ENCODE peak calls at places on chromosomes 1 and 21, in four cellular contexts. One of them, this sample, is unnamed.

GRCh38 chr1:86503477-86504129 is 34.9 kb downstream of the CLCA1 start:
- DNase-seq in K562: no peak
- DNase-seq in WTC11: peak
- DNase-seq in HepG2: no peak
- DNase-seq in this sample: no peak

GRCh38 chr1:64653466-64653865 is 91.4 kb upstream of the RAVER2 start:
- DNase-seq in WTC11: no peak
- DNase-seq in HepG2: no peak
- DNase-seq in K562: no peak
- DNase-seq in this sample: no peak

GRCh38 chr1:20259646-20260045 is 31.0 kb upstream of the VWA5B1 start:
- DNase-seq in WTC11: no peak
- DNase-seq in HepG2: no peak
- DNase-seq in K562: no peak
- DNase-seq in this sample: no peak

GRCh38 chr1:9198538-9199361 is 35.8 kb upstream of the H6PD start:
- DNase-seq in WTC11: peak
- DNase-seq in HepG2: no peak
- DNase-seq in K562: no peak
- DNase-seq in this sample: no peak

GRCh38 chr1:46623733-46624695 is 7.4 kb upstream of the MOB3C start:
- DNase-seq in WTC11: no peak
- DNase-seq in HepG2: no peak
- DNase-seq in K562: no peak
- DNase-seq in this sample: no peak

GRCh38 chr1:39272027-39272790 is 67.7 kb downstream of the MACF1 start:
- DNase-seq in K562: no peak
- DNase-seq in HepG2: peak
- DNase-seq in WTC11: no peak
- DNase-seq in this sample: no peak

GRCh38 chr1:110209715-110210603 is at the start of gene KCNC4:
- DNase-seq in K562: peak
- DNase-seq in WTC11: peak
- DNase-seq in HepG2: peak
- DNase-seq in this sample: peak

GRCh38 chr1:203625623-203626189 is 926 bp upstream of the ATP2B4 start:
- DNase-seq in K562: peak
- DNase-seq in HepG2: peak
- DNase-seq in WTC11: no peak
- DNase-seq in this sample: peak

GRCh38 chr1:62144238-62144831 is 50.3 kb upstream of the L1TD1 start:
- DNase-seq in HepG2: peak
- DNase-seq in K562: peak
- DNase-seq in WTC11: peak
- DNase-seq in this sample: peak

GRCh38 chr1:169523904-169524303 is 38.2 kb upstream of the SLC19A2 start:
- DNase-seq in K562: no peak
- DNase-seq in WTC11: no peak
- DNase-seq in HepG2: no peak
- DNase-seq in this sample: no peak

GRCh38 chr1:222644649-222645005 is 26.7 kb downstream of the MIA3 start:
- DNase-seq in HepG2: no peak
- DNase-seq in K562: no peak
- DNase-seq in WTC11: no peak
- DNase-seq in this sample: no peak

GRCh38 chr1:119647228-119647733 is 785 bp downstream of the ZNF697 start:
- DNase-seq in K562: peak
- DNase-seq in WTC11: no peak
- DNase-seq in HepG2: no peak
- DNase-seq in this sample: no peak

GRCh38 chr1:44817771-44818495 is 9.6 kb downstream of the BTBD19 start:
- DNase-seq in WTC11: no peak
- DNase-seq in HepG2: no peak
- DNase-seq in K562: no peak
- DNase-seq in this sample: no peak

GRCh38 chr1:12287869-12288268 is 58.0 kb downstream of the VPS13D start:
- DNase-seq in HepG2: no peak
- DNase-seq in WTC11: no peak
- DNase-seq in K562: no peak
- DNase-seq in this sample: no peak

GRCh38 chr21:25997788-25998611 is 172.6 kb downstream of the APP start:
- DNase-seq in K562: no peak
- DNase-seq in HepG2: peak
- DNase-seq in WTC11: peak
- DNase-seq in this sample: no peak

GRCh38 chr1:38990401-38990745 is 703 bp upstream of the AKIRIN1 start:
- DNase-seq in K562: no peak
- DNase-seq in HepG2: no peak
- DNase-seq in WTC11: no peak
- DNase-seq in this sample: no peak

GRCh38 chr1:150288382-150288781 is 5.3 kb upstream of the MRPS21 start:
- DNase-seq in HepG2: no peak
- DNase-seq in K562: no peak
- DNase-seq in WTC11: no peak
- DNase-seq in this sample: no peak

GRCh38 chr1:154157520-154158306 is 2.8 kb upstream of the NUP210L start:
- DNase-seq in K562: peak
- DNase-seq in WTC11: peak
- DNase-seq in HepG2: no peak
- DNase-seq in this sample: no peak

GRCh38 chr1:115332813-115333608 is 5.0 kb downstream of the NGF start:
- DNase-seq in HepG2: no peak
- DNase-seq in WTC11: no peak
- DNase-seq in K562: no peak
- DNase-seq in this sample: peak

GRCh38 chr1:88029142-88029541 is 654.9 kb upstream of the PKN2 start:
- DNase-seq in WTC11: no peak
- DNase-seq in HepG2: peak
- DNase-seq in K562: no peak
- DNase-seq in this sample: peak

GRCh38 chr1:244862354-244862698 is 2.0 kb downstream of the HNRNPU start:
- DNase-seq in HepG2: no peak
- DNase-seq in WTC11: no peak
- DNase-seq in K562: no peak
- DNase-seq in this sample: peak

GRCh38 chr1:228033376-228033775 is 26.6 kb downstream of the WNT3A start:
- DNase-seq in K562: no peak
- DNase-seq in WTC11: no peak
- DNase-seq in HepG2: no peak
- DNase-seq in this sample: no peak

GRCh38 chr1:228034954-228035837 is 28.4 kb downstream of the WNT3A start:
- DNase-seq in K562: no peak
- DNase-seq in WTC11: no peak
- DNase-seq in HepG2: no peak
- DNase-seq in this sample: no peak

GRCh38 chr1:228037401-228038386 is 30.9 kb downstream of the WNT3A start:
- DNase-seq in HepG2: no peak
- DNase-seq in WTC11: peak
- DNase-seq in K562: no peak
- DNase-seq in this sample: no peak

GRCh38 chr1:228036701-228037231 is 30.0 kb downstream of the WNT3A start:
- DNase-seq in WTC11: no peak
- DNase-seq in K562: no peak
- DNase-seq in HepG2: no peak
- DNase-seq in this sample: no peak

DNA sequence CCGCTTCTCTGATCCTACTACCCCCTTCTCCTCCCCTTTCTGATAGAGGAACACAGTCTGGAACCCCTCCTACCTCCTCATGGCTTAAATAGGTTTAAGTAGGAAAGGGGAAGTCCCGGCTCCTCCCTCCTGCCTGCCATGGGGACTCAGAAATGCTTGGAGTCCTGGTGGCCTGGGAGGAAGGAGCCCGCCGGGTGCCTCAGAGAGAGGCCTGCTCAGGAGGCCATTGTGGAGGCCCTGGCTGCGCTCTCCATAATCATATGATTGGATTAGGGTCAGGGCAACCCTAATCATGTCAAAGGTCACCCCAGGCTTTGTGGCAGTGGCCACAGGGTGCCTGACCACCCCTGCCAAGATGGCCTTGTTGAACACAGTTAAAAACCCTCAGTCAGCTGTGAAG is 29.0 kb downstream of the WNT3A start:
- DNase-seq in WTC11: no peak
- DNase-seq in HepG2: no peak
- DNase-seq in K562: no peak
- DNase-seq in this sample: no peak
- TF ChIP-seq NR3C1 in WTC11: no peak
- TF ChIP-seq NR3C1 in HepG2: no peak
- TF ChIP-seq NR3C1 in K562: no peak
- TF ChIP-seq NR3C1 in this sample: no peak

DNA sequence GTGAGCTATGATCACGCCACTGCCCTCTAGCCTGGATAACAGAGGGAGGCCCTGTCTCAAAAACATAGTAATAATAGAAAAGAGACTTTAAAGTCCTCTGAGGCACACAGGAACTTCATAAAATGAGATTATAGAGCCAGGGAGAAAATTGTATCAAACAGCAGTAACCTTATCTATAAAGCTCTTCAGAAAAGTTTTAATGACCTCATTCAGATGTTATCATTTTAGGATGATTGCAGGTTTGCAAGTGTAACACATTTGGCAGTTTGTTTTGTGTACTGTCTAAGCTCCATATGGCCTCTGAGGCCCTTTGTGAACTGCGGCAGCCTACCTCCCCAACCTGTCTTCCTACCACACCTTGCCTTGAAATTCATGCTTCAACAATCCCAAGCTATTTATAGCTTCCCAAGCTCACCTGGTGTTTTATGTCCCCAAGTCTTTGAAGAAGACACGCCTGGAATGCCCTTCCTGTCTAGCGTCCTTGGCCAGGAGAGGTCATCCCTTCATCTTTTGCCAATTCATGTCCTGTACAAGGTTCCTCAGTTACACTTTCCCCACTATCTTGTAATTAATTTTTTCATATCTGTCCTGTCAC is 8.5 kb upstream of the AKNAD1 start:
- DNase-seq in K562: no peak
- DNase-seq in HepG2: no peak
- DNase-seq in WTC11: no peak
- DNase-seq in this sample: no peak
- TF ChIP-seq NR3C1 in K562: no peak
- TF ChIP-seq NR3C1 in HepG2: no peak
- TF ChIP-seq NR3C1 in WTC11: no peak
- TF ChIP-seq NR3C1 in this sample: no peak

GRCh38 chr1:158564608-158565007 is 5.8 kb downstream of the OR6P1 start:
- DNase-seq in K562: no peak
- DNase-seq in HepG2: no peak
- DNase-seq in WTC11: no peak
- DNase-seq in this sample: no peak
- TF ChIP-seq NR3C1 in K562: no peak
- TF ChIP-seq NR3C1 in HepG2: no peak
- TF ChIP-seq NR3C1 in WTC11: no peak
- TF ChIP-seq NR3C1 in this sample: no peak

GRCh38 chr1:231463541-231463940 is 41.5 kb upstream of the EGLN1 start:
- DNase-seq in WTC11: no peak
- DNase-seq in K562: no peak
- DNase-seq in HepG2: no peak
- DNase-seq in this sample: no peak
- TF ChIP-seq NR3C1 in WTC11: no peak
- TF ChIP-seq NR3C1 in K562: no peak
- TF ChIP-seq NR3C1 in HepG2: no peak
- TF ChIP-seq NR3C1 in this sample: no peak